ENCODE peak calls at places on chromosomes 3 and 15, in seven cellular contexts. O is neuronal stem cell, G is mesenchymal stem cell, L is mesendoderm, B is IMR-90, Q is H1, T is trophoblast cell. C is an unnamed sample.

GRCh38 chr3:187403768-187404270 is 35.6 kb downstream of the RTP4 start:
- DNase-seq in O (no peak), T (peak), B (peak), G (peak), Q (no peak), L (no peak), C (no peak)

GRCh38 chr3:161409858-161410257 is 38.5 kb upstream of the SPTSSB start:
- DNase-seq in Q (no peak), G (no peak), B (no peak), L (peak), T (no peak), O (no peak), C (no peak)

GRCh38 chr3:140942221-140943104 is 827 bp downstream of the SLC25A36 start:
- DNase-seq in G (peak), L (peak), T (peak), B (peak), Q (no peak), O (peak), C (peak)

GRCh38 chr3:119305271-119305670 is 11.1 kb downstream of the ARHGAP31 start:
- DNase-seq in O (no peak), L (no peak), G (peak), Q (no peak), T (no peak), B (no peak), C (no peak)

GRCh38 chr3:112651076-112651475 is 10.1 kb upstream of the CCDC80 start:
- DNase-seq in T (no peak), B (no peak), G (no peak), O (no peak), Q (no peak), L (no peak), C (no peak)

GRCh38 chr3:53740946-53741345 is 105.3 kb downstream of the CHDH start:
- DNase-seq in L (no peak), G (no peak), O (no peak), Q (no peak), B (no peak), T (no peak), C (no peak)

GRCh38 chr3:157166559-157166958 is 6.6 kb upstream of the CCNL1 start:
- DNase-seq in T (no peak), Q (no peak), L (no peak), O (no peak), G (no peak), B (no peak), C (no peak)

GRCh38 chr3:107525101-107525953 is 2.6 kb downstream of the BBX start:
- DNase-seq in T (peak), B (no peak), G (peak), O (peak), L (peak), Q (no peak), C (peak)

GRCh38 chr15:62099171-62099601 is 32.4 kb downstream of the C2CD4A start:
- DNase-seq in O (no peak), T (peak), L (no peak), Q (no peak), G (peak), B (peak), C (no peak)

GRCh38 chr3:157066335-157067071 is 93.4 kb downstream of the CCNL1 start:
- DNase-seq in O (no peak), B (peak), Q (no peak), L (no peak), T (peak), G (no peak), C (no peak)

DNA sequence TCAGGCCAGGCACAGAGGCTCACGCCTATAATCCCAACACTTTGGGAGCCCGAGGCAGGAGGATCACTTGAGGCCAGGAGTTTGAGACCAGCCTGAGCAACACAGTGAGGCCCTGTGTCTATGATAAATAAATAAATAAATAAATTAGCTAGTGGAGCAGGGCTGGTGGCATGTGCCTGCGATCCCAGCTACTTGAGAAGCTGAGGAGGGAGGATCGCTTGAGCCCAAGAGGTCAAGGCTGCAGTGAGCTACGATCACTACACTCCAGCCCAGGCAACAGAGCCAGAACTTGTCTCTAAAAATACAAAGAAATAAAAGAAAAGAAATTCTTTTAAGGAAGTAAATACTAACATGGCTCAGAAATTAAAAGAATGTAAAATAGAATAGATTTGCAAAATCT is 91.8 kb downstream of the LIPC start:
- DNase-seq in Q (no peak), T (no peak), L (no peak), O (no peak), B (no peak), G (no peak), C (no peak)
- H2BK5ac ChIP-seq in Q (no peak), T (no peak), L (no peak), O (no peak), B (no peak), G (no peak), C (no peak)

GRCh38 chr15:70449311-70450141 is 313.8 kb downstream of the UACA start:
- DNase-seq in Q (no peak), B (no peak), L (no peak), T (no peak), O (no peak), G (no peak), C (no peak)

GRCh38 chr15:70450142-70450443 is 313.3 kb downstream of the UACA start:
- DNase-seq in B (no peak), Q (no peak), G (no peak), O (no peak), T (no peak), L (no peak), C (no peak)

GRCh38 chr15:70447511-70447910 is 315.8 kb downstream of the UACA start:
- DNase-seq in T (no peak), O (no peak), L (no peak), G (no peak), Q (no peak), B (no peak), C (no peak)

GRCh38 chr15:70447927-70448698 is 315.2 kb downstream of the UACA start:
- DNase-seq in L (no peak), B (no peak), T (no peak), O (no peak), Q (no peak), G (no peak), C (no peak)

GRCh38 chr15:70447081-70447480 is 316.3 kb downstream of the UACA start:
- DNase-seq in L (no peak), G (no peak), T (no peak), Q (no peak), B (no peak), O (no peak), C (no peak)
- H2BK5ac ChIP-seq in L (no peak), G (no peak), T (no peak), Q (no peak), B (no peak), O (no peak), C (no peak)

DNA sequence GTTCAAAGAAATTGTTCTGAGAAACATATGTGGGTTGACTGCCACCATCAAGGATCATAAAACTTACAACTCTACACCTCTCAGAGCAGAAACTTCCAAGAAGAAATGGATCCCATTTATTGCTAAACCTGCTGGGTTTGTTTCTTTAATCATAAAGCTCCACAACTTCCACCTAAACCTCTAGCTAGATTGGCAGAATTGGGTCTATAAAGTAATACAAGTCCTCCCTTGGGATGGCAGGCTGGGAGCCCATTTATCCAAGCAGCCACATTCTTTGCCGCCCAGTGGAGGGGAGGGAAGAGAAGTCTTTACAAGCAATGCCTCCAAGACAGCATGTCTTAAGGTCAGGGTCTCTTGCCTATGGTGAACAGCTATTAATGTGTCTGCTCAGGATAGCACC is 40.5 kb upstream of the CMTM8 start:
- DNase-seq in Q (no peak), B (no peak), G (no peak), L (no peak), T (no peak), O (no peak), C (no peak)
- H2BK5ac ChIP-seq in Q (no peak), B (no peak), G (no peak), L (no peak), T (no peak), O (no peak), C (no peak)

DNA sequence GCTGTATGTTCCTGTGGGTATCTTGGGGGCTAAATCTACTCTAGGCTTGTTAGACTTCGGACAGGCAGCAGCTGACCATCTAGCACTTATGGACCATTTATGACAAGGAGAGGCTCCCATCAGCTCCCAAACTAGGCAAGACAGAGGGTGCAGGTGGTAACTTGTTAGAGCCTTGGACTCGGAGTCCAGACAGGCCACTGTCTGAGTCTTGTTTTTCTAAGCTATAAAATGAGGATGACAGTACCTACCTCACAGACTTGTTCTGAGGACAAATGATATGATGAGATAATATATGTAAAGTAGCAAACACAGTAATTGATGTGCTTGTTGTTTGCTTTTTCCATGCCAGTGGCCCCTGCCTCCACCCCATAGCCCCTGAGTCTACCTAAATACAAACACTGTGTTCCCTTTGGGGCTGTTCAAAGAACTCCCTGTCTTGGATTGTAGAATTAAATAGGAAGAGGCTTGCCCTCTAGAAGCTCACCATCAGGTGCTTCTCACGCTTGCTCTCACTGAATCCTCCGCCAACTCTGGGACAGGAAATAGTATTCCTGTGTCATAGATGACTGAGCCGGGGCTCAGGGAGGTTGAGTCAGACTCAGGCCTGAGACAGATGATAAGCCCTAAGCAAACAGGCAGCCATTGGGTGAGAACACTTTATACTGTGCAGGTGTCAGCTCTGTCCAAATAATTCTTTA is 58.7 kb downstream of the EPHB3 start:
- DNase-seq in Q (no peak), O (no peak), B (peak), T (no peak), L (no peak), G (peak), C (no peak)
- H2BK5ac ChIP-seq in Q (no peak), O (no peak), B (no peak), T (no peak), L (no peak), G (no peak), C (no peak)

GRCh38 chr15:65363306-65363705 is 14.5 kb downstream of the IGDCC3 start:
- DNase-seq in G (no peak), L (no peak), T (no peak), O (no peak), Q (no peak), B (no peak), C (no peak)

GRCh38 chr15:65363766-65364165 is 14.0 kb downstream of the IGDCC3 start:
- DNase-seq in G (no peak), O (no peak), B (no peak), T (no peak), L (no peak), Q (no peak), C (no peak)

GRCh38 chr15:65365229-65365628 is 12.6 kb downstream of the IGDCC3 start:
- DNase-seq in Q (no peak), L (peak), B (no peak), G (peak), O (no peak), T (peak), C (peak)

GRCh38 chr15:65362491-65362890 is 15.3 kb downstream of the IGDCC3 start:
- DNase-seq in B (no peak), O (no peak), Q (no peak), L (no peak), G (no peak), T (no peak), C (no peak)

DNA sequence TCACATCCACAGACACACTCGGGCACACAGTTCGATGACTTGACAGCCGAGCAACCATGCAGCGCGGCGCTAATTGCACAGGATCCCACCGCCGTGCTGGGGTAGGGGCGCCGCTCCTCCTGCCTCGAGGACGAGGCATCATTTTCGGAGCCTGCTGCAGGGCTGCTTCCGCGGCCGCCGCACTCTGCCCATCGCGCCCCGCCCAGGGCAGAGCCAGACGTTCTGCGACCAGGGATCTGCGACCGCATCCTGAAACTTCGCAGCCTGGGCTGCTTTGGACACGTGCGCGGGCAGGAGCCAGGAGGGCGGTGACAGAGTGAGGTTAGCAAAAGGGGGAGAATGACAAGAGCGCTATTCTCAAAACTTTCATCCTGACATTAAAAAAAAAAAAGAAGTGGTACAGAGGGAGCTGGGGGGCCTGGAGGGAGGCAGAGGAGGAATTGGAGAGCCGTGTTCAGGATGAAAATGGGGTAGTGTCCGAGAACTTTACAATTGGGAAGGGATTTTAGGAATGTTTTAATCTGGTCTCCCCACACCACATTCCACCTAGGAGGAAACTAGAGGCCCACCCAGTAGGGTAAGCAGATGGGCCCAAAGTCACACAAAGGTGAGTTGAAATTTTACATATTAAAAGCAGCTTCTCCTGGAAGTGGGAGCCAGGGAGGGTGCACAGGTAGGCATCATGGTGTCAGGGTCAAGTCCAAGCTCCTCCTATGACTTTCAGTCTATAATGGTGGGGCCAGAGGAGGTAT is 15.9 kb downstream of the IGDCC3 start:
- DNase-seq in O (no peak), B (no peak), Q (no peak), L (no peak), T (no peak), G (no peak), C (no peak)
- H2BK5ac ChIP-seq in O (no peak), B (no peak), Q (peak), L (no peak), T (no peak), G (no peak), C (no peak)

GRCh38 chr3:16885948-16886683 is 1.4 kb downstream of the PLCL2 start:
- DNase-seq in G (no peak), T (peak), L (no peak), O (no peak), Q (no peak), B (no peak), C (no peak)
- H2BK5ac ChIP-seq in G (no peak), T (no peak), L (no peak), O (no peak), Q (no peak), B (no peak), C (no peak)

GRCh38 chr3:25782636-25782937 is 656 bp downstream of the NGLY1 start:
- DNase-seq in Q (no peak), T (no peak), O (no peak), G (no peak), B (no peak), L (no peak), C (no peak)

GRCh38 chr3:25782938-25783660 is at the start of gene NGLY1:
- DNase-seq in G (peak), Q (no peak), L (peak), B (peak), T (peak), O (peak), C (peak)

GRCh38 chr3:25785826-25786225 is 2.6 kb upstream of the NGLY1 start:
- DNase-seq in B (no peak), Q (no peak), T (no peak), G (no peak), O (no peak), L (no peak), C (no peak)

GRCh38 chr3:25783661-25784512 is 644 bp upstream of the NGLY1 start:
- DNase-seq in O (peak), L (peak), T (peak), B (peak), Q (no peak), G (peak), C (peak)

DNA sequence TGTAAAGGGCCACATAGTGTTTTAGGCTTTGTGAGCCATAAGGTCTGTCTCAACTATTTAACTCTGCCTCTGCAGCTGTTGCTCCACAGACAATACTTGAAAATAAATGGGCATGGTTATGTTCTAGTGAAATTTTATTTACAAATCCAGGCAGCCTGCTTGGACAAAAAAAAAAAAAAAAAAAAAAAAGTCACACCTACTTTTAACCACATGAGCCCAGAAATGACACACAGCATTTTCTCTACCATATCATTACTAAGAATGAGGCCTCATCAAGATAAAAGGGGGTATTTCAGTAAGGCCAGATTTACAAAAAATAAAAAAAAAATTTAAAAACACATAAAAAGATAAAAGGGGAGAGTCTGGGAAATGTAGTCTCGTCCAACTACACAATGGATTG is 1.7 kb upstream of the NGLY1 start:
- DNase-seq in L (no peak), G (no peak), B (no peak), T (no peak), O (no peak), Q (no peak), C (no peak)
- H2BK5ac ChIP-seq in L (no peak), G (no peak), B (no peak), T (no peak), O (no peak), Q (no peak), C (no peak)

GRCh38 chr15:96053039-96054021 is 277.2 kb upstream of the NR2F2 start:
- DNase-seq in T (peak), L (peak), B (no peak), G (peak), Q (no peak), O (peak), C (peak)

GRCh38 chr15:96052572-96053038 is 277.9 kb upstream of the NR2F2 start:
- DNase-seq in Q (no peak), G (no peak), T (no peak), B (no peak), O (peak), L (no peak), C (no peak)

GRCh38 chr15:96054029-96054428 is 276.5 kb upstream of the NR2F2 start:
- DNase-seq in B (no peak), T (no peak), G (no peak), O (no peak), L (no peak), Q (no peak), C (no peak)

GRCh38 chr15:96051598-96051997 is 278.9 kb upstream of the NR2F2 start:
- DNase-seq in G (no peak), B (no peak), L (no peak), T (peak), O (no peak), Q (no peak), C (no peak)

GRCh38 chr15:96052154-96052553 is 278.3 kb upstream of the NR2F2 start:
- DNase-seq in G (no peak), O (no peak), Q (no peak), L (no peak), B (no peak), T (peak), C (no peak)
- H2BK5ac ChIP-seq in G (no peak), O (no peak), Q (no peak), L (no peak), B (no peak), T (peak), C (no peak)

DNA sequence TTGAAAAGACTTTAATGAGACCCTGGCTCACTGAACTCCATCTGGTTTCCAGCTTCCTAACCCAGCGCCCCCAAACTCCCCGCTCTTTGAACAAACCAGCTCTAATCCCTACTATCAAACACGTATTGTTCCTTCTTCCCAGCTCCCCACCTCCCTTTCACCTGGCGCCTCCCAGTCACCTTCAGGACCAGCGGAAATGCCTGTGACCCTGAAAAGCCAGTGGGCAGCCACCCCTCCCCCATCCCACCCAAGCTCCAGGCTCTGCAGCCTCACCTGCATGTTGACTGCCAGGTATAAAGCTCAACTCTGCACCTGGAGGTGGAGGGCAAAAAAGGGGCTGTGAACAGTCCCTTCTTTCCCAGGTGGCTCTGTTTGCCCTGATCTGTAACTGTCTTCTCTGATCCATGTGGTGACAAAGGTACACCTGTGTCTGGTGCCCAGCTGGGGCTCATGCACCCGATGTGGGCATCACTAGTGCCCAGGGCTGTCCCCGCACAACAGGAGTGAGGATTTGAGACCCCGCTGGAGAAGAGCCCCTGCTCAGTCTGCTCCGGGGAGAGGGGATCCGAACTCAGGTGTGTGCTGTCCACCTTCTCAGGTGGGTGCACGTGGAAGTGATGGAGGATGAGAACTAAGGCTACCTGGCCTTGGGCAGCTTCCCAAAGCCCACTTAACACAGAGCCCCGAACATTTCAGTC is 129.0 kb downstream of the NSMCE3 start:
- DNase-seq in G (no peak), B (no peak), Q (no peak), L (peak), O (no peak), T (no peak), C (peak)
- H2BK5ac ChIP-seq in G (no peak), B (no peak), Q (peak), L (no peak), O (peak), T (no peak), C (no peak)

GRCh38 chr15:77402740-77403379 is 17.0 kb downstream of the PEAK1 start:
- DNase-seq in O (no peak), T (no peak), Q (no peak), G (peak), B (peak), L (no peak), C (no peak)
- H2BK5ac ChIP-seq in O (no peak), T (no peak), Q (no peak), G (no peak), B (peak), L (no peak), C (no peak)